ENCODE peak calls at places on chromosome 11, in six cellular contexts. G is CD4-positive, alpha-beta T cell; C is cardiac muscle cell; B is spleen; X is neural progenitor cell; Y is fibroblast of lung. S is an unnamed sample.

GRCh38 chr11:100576044-100577021 is 110.8 kb upstream of the ARHGAP42 start:
- DNase-seq in G (no peak), C (peak), B (no peak), X (peak), Y (peak), S (peak)

GRCh38 chr11:121452609-121453150 is at the start of gene SORL1-AS1:
- DNase-seq in G (peak), C (no peak), B (no peak), X (peak), Y (no peak), S (no peak)

GRCh38 chr11:109984634-109985289 is 108.4 kb upstream of the ZC3H12C start:
- DNase-seq in G (no peak), C (peak), B (no peak), X (no peak), Y (no peak), S (no peak)

GRCh38 chr11:114296190-114296978 is at the start of gene NNMT:
- DNase-seq in G (no peak), C (peak), B (no peak), X (no peak), Y (peak), S (no peak)

GRCh38 chr11:107040447-107041444 is 22.5 kb upstream of the GUCY1A2 start:
- DNase-seq in G (no peak), C (peak), B (no peak), X (no peak), Y (peak), S (no peak)

GRCh38 chr11:28763876-28764275 is 655.7 kb downstream of the METTL15 start:
- DNase-seq in G (no peak), C (no peak), B (no peak), X (no peak), Y (no peak), S (no peak)

GRCh38 chr11:107018902-107019493 is 722 bp upstream of the GUCY1A2 start:
- DNase-seq in G (no peak), C (peak), B (peak), X (peak), Y (peak), S (no peak)

GRCh38 chr11:104691129-104691528 is 207.1 kb downstream of the CASP12 start:
- DNase-seq in G (no peak), C (no peak), B (no peak), X (no peak), Y (no peak), S (no peak)

DNA sequence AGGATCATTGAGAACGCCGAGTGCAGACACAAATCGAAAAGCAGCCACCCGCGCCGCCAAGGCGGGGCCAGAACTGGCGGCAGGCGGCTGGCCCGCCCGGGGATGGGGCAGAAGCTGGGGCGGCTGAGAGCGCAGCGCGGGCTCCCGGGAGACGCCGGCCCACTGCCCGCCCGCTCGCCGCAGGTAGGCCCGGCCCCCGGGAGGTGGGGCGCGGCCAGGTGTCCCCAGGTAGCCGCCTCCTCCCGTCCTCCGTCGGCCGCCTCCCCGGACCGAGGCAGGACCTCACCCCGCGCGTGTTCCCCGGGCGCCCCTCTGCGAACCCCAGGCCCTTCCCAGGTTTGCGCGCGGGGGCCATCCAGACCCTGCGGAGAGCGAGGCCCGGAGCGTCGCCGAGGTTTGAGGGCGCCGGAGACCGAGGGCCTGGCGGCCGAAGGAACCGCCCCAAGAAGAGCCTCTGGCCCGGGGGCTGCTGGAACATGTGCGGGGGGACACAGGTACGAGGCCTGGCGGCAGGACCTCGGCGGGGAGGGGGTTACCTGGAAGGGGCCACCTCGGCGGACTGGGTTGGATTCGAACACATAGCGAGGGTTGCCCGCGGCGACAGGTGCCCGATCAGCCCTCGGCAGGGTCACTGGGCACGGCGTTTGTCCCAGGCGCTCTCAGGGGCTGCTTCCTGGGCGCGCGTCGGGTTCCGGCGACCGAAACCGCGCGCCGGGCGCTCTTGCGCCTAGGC is at the start of gene PRRG4:
- DNase-seq in G (no peak), C (peak), B (peak), X (peak), Y (peak), S (no peak)
- H3K27ac ChIP-seq in G (no peak), C (no peak), B (peak), X (no peak), Y (no peak), S (no peak)

GRCh38 chr11:120013325-120014250 is 124.3 kb downstream of the TRIM29 start:
- DNase-seq in G (no peak), C (peak), B (no peak), X (peak), Y (peak), S (no peak)
- H3K27ac ChIP-seq in G (no peak), C (no peak), B (no peak), X (no peak), Y (no peak), S (no peak)

DNA sequence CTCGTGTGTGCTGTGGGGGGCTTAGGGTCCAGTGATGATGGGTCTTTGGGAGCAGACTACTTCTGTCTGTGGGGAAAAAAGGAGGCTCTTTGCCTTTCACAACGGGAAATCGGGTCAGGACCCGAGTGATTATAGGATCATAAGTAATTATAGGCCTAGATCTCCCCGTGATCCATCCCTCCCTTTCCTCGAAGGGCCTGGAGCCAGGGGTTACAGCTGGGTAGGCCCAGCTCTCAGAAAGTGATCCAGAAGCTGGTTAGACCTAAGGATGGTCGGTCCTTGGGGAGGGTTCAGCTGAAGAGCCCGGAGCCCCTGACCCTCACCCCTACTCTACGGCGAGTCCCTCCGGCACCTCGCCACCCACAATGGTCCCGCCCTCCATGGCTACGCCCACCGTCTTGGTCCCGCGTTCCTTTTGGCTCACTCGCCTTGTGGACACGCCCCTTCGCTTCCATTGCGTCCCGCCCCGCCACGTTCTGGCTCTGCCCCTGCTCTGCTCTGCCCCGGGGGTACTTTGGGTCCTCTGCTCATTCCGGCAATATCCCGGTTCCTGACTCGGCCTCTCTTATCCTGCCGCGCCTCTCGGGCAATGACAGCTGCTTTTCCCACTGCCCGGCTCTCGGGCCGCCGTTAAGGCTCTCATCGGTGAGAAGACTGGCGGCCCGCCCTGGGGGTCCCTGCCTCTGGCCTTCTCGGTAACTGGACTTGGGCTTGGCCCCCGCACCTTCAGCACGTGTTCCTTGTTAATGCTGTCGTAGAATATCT is 5.0 kb downstream of the IGSF22 start:
- DNase-seq in G (peak), C (peak), B (peak), X (peak), Y (peak), S (no peak)
- H3K27ac ChIP-seq in G (no peak), C (no peak), B (peak), X (no peak), Y (no peak), S (no peak)

DNA sequence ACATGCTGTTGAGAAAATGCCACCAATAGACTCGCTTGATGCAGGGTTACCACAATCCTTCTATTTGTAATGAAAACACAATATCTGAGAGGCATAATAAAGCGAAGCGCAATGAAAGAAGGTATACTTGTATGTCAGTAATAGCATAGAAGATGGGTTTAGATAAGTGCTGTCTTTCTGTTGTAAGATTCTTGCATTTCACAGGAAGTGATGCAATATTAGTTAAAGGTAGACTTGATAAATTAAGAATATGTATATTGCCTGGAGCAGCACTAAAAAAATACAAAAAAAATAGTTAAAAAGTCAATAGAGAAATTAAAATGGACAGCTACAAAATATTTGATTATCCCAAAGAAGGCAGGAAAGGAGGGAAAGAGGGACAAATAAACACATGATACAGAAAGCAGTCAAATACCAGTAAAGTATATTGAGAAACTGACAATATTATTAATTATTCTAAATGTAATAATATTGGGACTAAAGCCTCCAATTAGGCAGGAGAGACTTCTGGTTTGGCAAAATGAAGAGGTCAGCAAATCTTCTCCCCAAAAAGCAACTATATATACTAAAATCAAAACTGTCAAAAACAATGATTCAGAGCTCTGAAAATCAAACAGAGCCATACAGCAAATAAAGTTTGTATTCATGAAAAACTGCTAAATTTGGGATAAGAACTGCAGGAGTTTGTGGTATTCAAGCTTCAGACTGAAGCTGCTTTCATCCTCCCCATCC is 46.6 kb upstream of the LRRC55 start:
- DNase-seq in G (no peak), C (no peak), B (no peak), X (no peak), Y (no peak), S (no peak)
- H3K27ac ChIP-seq in G (no peak), C (no peak), B (no peak), X (no peak), Y (no peak), S (no peak)

GRCh38 chr11:61728940-61729219 is 23.6 kb upstream of the MYRF start:
- DNase-seq in G (no peak), C (peak), B (no peak), X (no peak), Y (peak), S (no peak)
- H3K27ac ChIP-seq in G (no peak), C (peak), B (no peak), X (no peak), Y (no peak), S (no peak)

DNA sequence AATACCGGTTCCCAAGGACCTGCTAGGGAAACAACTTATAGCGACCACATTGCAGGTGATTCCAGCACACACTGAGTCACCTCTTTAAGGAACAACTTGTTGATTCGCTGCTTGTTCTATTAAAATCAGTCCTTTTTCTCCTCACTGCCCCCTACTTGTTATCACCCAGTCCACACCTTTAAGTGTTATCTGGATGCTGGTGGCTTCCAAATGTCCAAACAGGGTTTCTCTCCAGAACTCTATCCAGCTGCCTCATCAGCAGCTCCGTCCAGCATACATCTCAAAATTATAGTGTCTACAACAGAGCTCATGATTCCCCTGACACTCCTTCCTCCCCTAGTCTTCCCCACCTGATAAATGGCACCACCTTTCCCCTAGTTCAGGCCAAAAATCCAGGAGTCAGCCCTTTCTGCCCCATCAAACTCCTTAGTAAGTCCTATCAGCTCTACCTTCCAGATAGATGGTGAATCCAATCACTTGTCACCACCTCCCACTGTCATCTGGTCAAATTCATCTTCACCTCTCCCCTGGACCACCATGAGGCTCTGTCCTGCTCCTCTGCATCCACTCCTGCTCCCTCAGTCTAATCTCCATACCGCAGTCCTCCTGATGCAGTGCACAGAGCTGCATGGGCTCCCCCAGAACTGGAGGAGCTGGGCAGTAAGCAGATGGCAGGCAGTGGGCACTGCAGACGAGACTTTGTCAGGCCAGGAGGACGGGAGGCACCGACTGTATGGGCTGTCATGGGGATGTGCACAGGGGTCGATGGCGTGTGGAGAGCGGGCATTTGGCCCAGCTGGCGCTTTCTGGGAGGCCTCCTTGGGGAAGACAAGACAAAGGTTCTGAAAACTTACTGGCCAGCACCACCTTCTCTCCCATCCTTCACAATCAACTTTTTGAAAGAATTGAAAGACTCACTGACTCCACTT is 19.3 kb downstream of the IL10RA start:
- DNase-seq in G (no peak), C (no peak), B (no peak), X (no peak), Y (no peak), S (no peak)
- H3K27ac ChIP-seq in G (no peak), C (no peak), B (peak), X (no peak), Y (no peak), S (no peak)

GRCh38 chr11:46970913-46971625 is 34.5 kb downstream of the CSTPP1 start:
- DNase-seq in G (no peak), C (no peak), B (no peak), X (no peak), Y (no peak), S (no peak)
- H3K27ac ChIP-seq in G (no peak), C (no peak), B (no peak), X (no peak), Y (no peak), S (no peak)

DNA sequence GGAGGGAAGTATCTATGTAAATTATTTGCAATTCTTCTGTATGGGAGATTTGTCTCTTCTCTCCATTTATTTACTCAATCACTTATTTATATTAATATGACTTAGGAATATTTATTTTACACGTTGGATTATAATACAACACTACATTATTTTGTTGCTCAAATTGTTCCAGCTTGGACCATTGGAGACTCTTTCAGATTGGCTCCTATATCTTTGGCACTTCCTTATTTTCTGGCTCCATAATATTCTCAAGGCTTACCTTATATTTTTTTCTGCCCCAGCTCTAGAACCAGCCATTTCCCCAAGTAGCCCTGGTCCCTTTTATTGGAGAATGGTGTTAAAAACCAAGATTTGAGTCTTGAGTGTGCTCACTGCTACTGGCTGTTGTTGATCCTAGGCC is 101.9 kb downstream of the LRRC32 start:
- DNase-seq in G (no peak), C (no peak), B (no peak), X (no peak), Y (no peak), S (no peak)
- H3K27ac ChIP-seq in G (no peak), C (no peak), B (no peak), X (no peak), Y (no peak), S (no peak)

S was measured in SK-N-MC.